ENCODE peak calls at places on chromosomes 7 and 10, in five cellular contexts. One of them, this sample, is unnamed.

GRCh38 chr7:76202666-76203030 is 952 bp downstream of the SRRM3 start:
- DNase-seq in mesenchymal stem cell: no peak
- DNase-seq in H9: peak; percentile 33
- DNase-seq in neuronal stem cell: no peak
- DNase-seq in H1: no peak
- DNase-seq in this sample: no peak

GRCh38 chr7:47428052-47428779 is 153.7 kb downstream of the TNS3 start:
- DNase-seq in mesenchymal stem cell: no peak
- DNase-seq in H9: no peak
- DNase-seq in neuronal stem cell: peak; percentile 23
- DNase-seq in H1: no peak
- DNase-seq in this sample: no peak

GRCh38 chr10:121043124-121043849 is 192.1 kb downstream of the WDR11 start:
- DNase-seq in mesenchymal stem cell: no peak
- DNase-seq in H9: no peak
- DNase-seq in neuronal stem cell: no peak
- DNase-seq in H1: no peak
- DNase-seq in this sample: no peak

GRCh38 chr10:98030991-98031431 is 590 bp upstream of the CRTAC1 start:
- DNase-seq in mesenchymal stem cell: peak; percentile 4
- DNase-seq in H9: peak; percentile 44
- DNase-seq in neuronal stem cell: peak; percentile 47
- DNase-seq in H1: peak; percentile 76
- DNase-seq in this sample: no peak

GRCh38 chr7:32588657-32589056 is 93.4 kb downstream of the AVL9 start:
- DNase-seq in mesenchymal stem cell: peak; percentile 92
- DNase-seq in H9: no peak
- DNase-seq in neuronal stem cell: no peak
- DNase-seq in H1: no peak
- DNase-seq in this sample: no peak

GRCh38 chr7:30148951-30149459 is 14.2 kb downstream of the MTURN start:
- DNase-seq in mesenchymal stem cell: no peak
- DNase-seq in H9: no peak
- DNase-seq in neuronal stem cell: no peak
- DNase-seq in H1: no peak
- DNase-seq in this sample: no peak

GRCh38 chr7:35359423-35359822 is 105.5 kb upstream of the TBX20 start:
- DNase-seq in mesenchymal stem cell: no peak
- DNase-seq in H9: no peak
- DNase-seq in neuronal stem cell: no peak
- DNase-seq in H1: no peak
- DNase-seq in this sample: no peak

GRCh38 chr10:132393695-132394181 is 3.3 kb upstream of the PWWP2B start:
- DNase-seq in mesenchymal stem cell: no peak
- DNase-seq in H9: no peak
- DNase-seq in neuronal stem cell: no peak
- DNase-seq in H1: no peak
- DNase-seq in this sample: no peak

GRCh38 chr10:102476466-102477141 is 25.3 kb upstream of the C10orf95 start:
- DNase-seq in mesenchymal stem cell: peak; percentile 35
- DNase-seq in H9: no peak
- DNase-seq in neuronal stem cell: no peak
- DNase-seq in H1: no peak
- DNase-seq in this sample: no peak

GRCh38 chr10:110408203-110408871 is 89.4 kb upstream of the DUSP5 start:
- DNase-seq in mesenchymal stem cell: peak; percentile 61
- DNase-seq in H9: peak; percentile 54
- DNase-seq in neuronal stem cell: no peak
- DNase-seq in H1: no peak
- DNase-seq in this sample: peak; percentile 98

GRCh38 chr7:135923700-135924261 is 53.4 kb downstream of the MTPN start:
- DNase-seq in mesenchymal stem cell: peak; percentile 86
- DNase-seq in H9: no peak
- DNase-seq in neuronal stem cell: no peak
- DNase-seq in H1: no peak
- DNase-seq in this sample: peak; percentile 11

GRCh38 chr7:137718360-137718759 is 128.4 kb downstream of the DGKI start:
- DNase-seq in mesenchymal stem cell: no peak
- DNase-seq in H9: no peak
- DNase-seq in neuronal stem cell: no peak
- DNase-seq in H1: peak; percentile 49
- DNase-seq in this sample: no peak

GRCh38 chr7:142384508-142384922 is 126.7 kb upstream of the PRSS58 start:
- DNase-seq in mesenchymal stem cell: peak; percentile 71
- DNase-seq in H9: no peak
- DNase-seq in neuronal stem cell: no peak
- DNase-seq in H1: no peak
- DNase-seq in this sample: no peak

GRCh38 chr7:158727690-158728089 is 23.1 kb upstream of the NCAPG2 start:
- DNase-seq in mesenchymal stem cell: no peak
- DNase-seq in H9: no peak
- DNase-seq in neuronal stem cell: no peak
- DNase-seq in H1: no peak
- DNase-seq in this sample: no peak

GRCh38 chr10:69359089-69360025 is 57.4 kb downstream of the TACR2 start:
- DNase-seq in mesenchymal stem cell: peak; percentile 57
- DNase-seq in H9: no peak
- DNase-seq in neuronal stem cell: no peak
- DNase-seq in H1: no peak
- DNase-seq in this sample: no peak

GRCh38 chr10:95229724-95230627 is 35.9 kb downstream of the ACSM6 start:
- DNase-seq in mesenchymal stem cell: peak; percentile 96
- DNase-seq in H9: peak; percentile 84
- DNase-seq in neuronal stem cell: peak; percentile 23
- DNase-seq in H1: peak; percentile 66
- DNase-seq in this sample: peak; percentile 56

GRCh38 chr10:105743343-105744056 is 1102.4 kb downstream of the SORCS3 start:
- DNase-seq in mesenchymal stem cell: no peak
- DNase-seq in H9: no peak
- DNase-seq in neuronal stem cell: no peak
- DNase-seq in H1: no peak
- DNase-seq in this sample: no peak

GRCh38 chr7:84844771-84845170 is 342.1 kb downstream of the SEMA3D start:
- DNase-seq in mesenchymal stem cell: no peak
- DNase-seq in H9: no peak
- DNase-seq in neuronal stem cell: no peak
- DNase-seq in H1: no peak
- DNase-seq in this sample: no peak

GRCh38 chr7:158676171-158676840 is 28.3 kb downstream of the NCAPG2 start:
- DNase-seq in mesenchymal stem cell: no peak
- DNase-seq in H9: no peak
- DNase-seq in neuronal stem cell: no peak
- DNase-seq in H1: no peak
- DNase-seq in this sample: no peak

GRCh38 chr7:389911-390601 is 100.1 kb downstream of the FOXL3 start:
- DNase-seq in mesenchymal stem cell: no peak
- DNase-seq in H9: peak; percentile 21
- DNase-seq in neuronal stem cell: no peak
- DNase-seq in H1: no peak
- DNase-seq in this sample: no peak

GRCh38 chr10:48511855-48512191 is 93.0 kb downstream of the ARHGAP22 start:
- DNase-seq in mesenchymal stem cell: no peak
- DNase-seq in H9: peak; percentile 19
- DNase-seq in neuronal stem cell: no peak
- DNase-seq in H1: peak; percentile 38
- DNase-seq in this sample: no peak

GRCh38 chr10:26860026-26860541 is 674 bp downstream of the ABI1 start:
- DNase-seq in mesenchymal stem cell: peak; percentile 84
- DNase-seq in H9: peak; percentile 44
- DNase-seq in neuronal stem cell: peak; percentile 39
- DNase-seq in H1: peak; percentile 62
- DNase-seq in this sample: peak; percentile 58

GRCh38 chr10:43881657-43882056 is 233.0 kb upstream of the ZNF32 start:
- DNase-seq in mesenchymal stem cell: no peak
- DNase-seq in H9: no peak
- DNase-seq in neuronal stem cell: no peak
- DNase-seq in H1: no peak
- DNase-seq in this sample: no peak

GRCh38 chr7:116971869-116972268 is 18.6 kb downstream of the ST7 start:
- DNase-seq in mesenchymal stem cell: no peak
- DNase-seq in H9: peak; percentile 39
- DNase-seq in neuronal stem cell: no peak
- DNase-seq in H1: no peak
- DNase-seq in this sample: peak; percentile 4

GRCh38 chr7:116968626-116969025 is 15.3 kb downstream of the ST7 start:
- DNase-seq in mesenchymal stem cell: no peak
- DNase-seq in H9: no peak
- DNase-seq in neuronal stem cell: no peak
- DNase-seq in H1: no peak
- DNase-seq in this sample: no peak

GRCh38 chr7:116969371-116969902 is 16.1 kb downstream of the ST7 start:
- DNase-seq in mesenchymal stem cell: no peak
- DNase-seq in H9: no peak
- DNase-seq in neuronal stem cell: no peak
- DNase-seq in H1: no peak
- DNase-seq in this sample: no peak

GRCh38 chr7:116967983-116968382 is 14.7 kb downstream of the ST7 start:
- DNase-seq in mesenchymal stem cell: no peak
- DNase-seq in H9: no peak
- DNase-seq in neuronal stem cell: no peak
- DNase-seq in H1: no peak
- DNase-seq in this sample: no peak

GRCh38 chr7:116970148-116970910 is 17.0 kb downstream of the ST7 start:
- DNase-seq in mesenchymal stem cell: peak; percentile 9
- DNase-seq in H9: no peak
- DNase-seq in neuronal stem cell: no peak
- DNase-seq in H1: no peak
- DNase-seq in this sample: no peak
- H3K14ac ChIP-seq in mesenchymal stem cell: no peak overlapping the region
- H3K14ac ChIP-seq in H9: no peak overlapping the region
- H3K14ac ChIP-seq in neuronal stem cell: no peak overlapping the region
- H3K14ac ChIP-seq in H1: no peak overlapping the region
- H3K14ac ChIP-seq in this sample: no peak overlapping the region

GRCh38 chr10:17431871-17432311 is 22.5 kb downstream of the ST8SIA6 start:
- DNase-seq in mesenchymal stem cell: no peak
- DNase-seq in H9: no peak
- DNase-seq in neuronal stem cell: no peak
- DNase-seq in H1: peak; percentile 7
- DNase-seq in this sample: no peak

GRCh38 chr10:17438583-17438982 is 15.8 kb downstream of the ST8SIA6 start:
- DNase-seq in mesenchymal stem cell: no peak
- DNase-seq in H9: no peak
- DNase-seq in neuronal stem cell: no peak
- DNase-seq in H1: no peak
- DNase-seq in this sample: no peak

GRCh38 chr10:17432738-17433137 is 21.7 kb downstream of the ST8SIA6 start:
- DNase-seq in mesenchymal stem cell: no peak
- DNase-seq in H9: no peak
- DNase-seq in neuronal stem cell: no peak
- DNase-seq in H1: peak; percentile 1
- DNase-seq in this sample: no peak

GRCh38 chr10:17435898-17436297 is 18.5 kb downstream of the ST8SIA6 start:
- DNase-seq in mesenchymal stem cell: no peak
- DNase-seq in H9: no peak
- DNase-seq in neuronal stem cell: no peak
- DNase-seq in H1: peak; percentile 17
- DNase-seq in this sample: no peak

GRCh38 chr10:17435187-17435586 is 19.2 kb downstream of the ST8SIA6 start:
- DNase-seq in mesenchymal stem cell: no peak
- DNase-seq in H9: no peak
- DNase-seq in neuronal stem cell: no peak
- DNase-seq in H1: peak; percentile 16
- DNase-seq in this sample: no peak
- H2BK12ac ChIP-seq in mesenchymal stem cell: no peak overlapping the region
- H2BK12ac ChIP-seq in H9: no peak overlapping the region
- H2BK12ac ChIP-seq in neuronal stem cell: no peak overlapping the region
- H2BK12ac ChIP-seq in H1: no peak overlapping the region
- H2BK12ac ChIP-seq in this sample: no peak overlapping the region

GRCh38 chr7:45924283-45924682 is 3.2 kb upstream of the IGFBP3 start:
- DNase-seq in mesenchymal stem cell: peak; percentile 85
- DNase-seq in H9: no peak
- DNase-seq in neuronal stem cell: no peak
- DNase-seq in H1: no peak
- DNase-seq in this sample: peak; percentile 65

GRCh38 chr7:45923818-45924217 is 2.7 kb upstream of the IGFBP3 start:
- DNase-seq in mesenchymal stem cell: no peak
- DNase-seq in H9: no peak
- DNase-seq in neuronal stem cell: no peak
- DNase-seq in H1: no peak
- DNase-seq in this sample: no peak

GRCh38 chr7:45922810-45923209 is 1.7 kb upstream of the IGFBP3 start:
- DNase-seq in mesenchymal stem cell: peak; percentile 53
- DNase-seq in H9: no peak
- DNase-seq in neuronal stem cell: no peak
- DNase-seq in H1: no peak
- DNase-seq in this sample: no peak

GRCh38 chr7:45921699-45922519 is 837 bp upstream of the IGFBP3 start:
- DNase-seq in mesenchymal stem cell: peak; percentile 84
- DNase-seq in H9: peak; percentile 81
- DNase-seq in neuronal stem cell: peak; percentile 84
- DNase-seq in H1: peak; percentile 87
- DNase-seq in this sample: peak; percentile 51

DNA sequence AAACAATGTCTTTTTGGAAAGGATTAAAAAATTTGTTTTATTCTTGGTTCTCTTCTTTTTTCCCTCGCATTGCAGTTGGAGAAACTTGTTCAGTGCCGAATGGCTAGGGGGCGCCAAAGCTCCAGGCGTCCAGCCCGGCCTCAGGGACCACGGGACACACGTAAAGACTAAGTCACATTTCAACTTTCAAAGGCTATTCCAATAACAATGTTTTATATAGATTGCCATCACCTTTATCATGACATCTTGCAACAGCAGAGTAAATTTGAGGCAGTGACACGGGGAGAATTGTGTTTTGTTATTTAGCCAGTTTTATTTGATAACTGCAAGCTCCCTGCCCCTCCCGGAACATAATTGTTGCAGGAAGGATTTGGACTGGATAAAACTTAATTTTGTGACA is 2.2 kb upstream of the IGFBP3 start:
- DNase-seq in mesenchymal stem cell: peak; percentile 77
- DNase-seq in H9: peak; percentile 62
- DNase-seq in neuronal stem cell: peak; percentile 64
- DNase-seq in H1: peak; percentile 88
- DNase-seq in this sample: peak; percentile 89
- H4K8ac ChIP-seq in mesenchymal stem cell: no peak overlapping the region
- H4K8ac ChIP-seq in H9: no peak overlapping the region
- H4K8ac ChIP-seq in neuronal stem cell: no peak overlapping the region
- H4K8ac ChIP-seq in H1: no peak overlapping the region
- H4K8ac ChIP-seq in this sample: peak overlapping the region; percentile 82

DNA sequence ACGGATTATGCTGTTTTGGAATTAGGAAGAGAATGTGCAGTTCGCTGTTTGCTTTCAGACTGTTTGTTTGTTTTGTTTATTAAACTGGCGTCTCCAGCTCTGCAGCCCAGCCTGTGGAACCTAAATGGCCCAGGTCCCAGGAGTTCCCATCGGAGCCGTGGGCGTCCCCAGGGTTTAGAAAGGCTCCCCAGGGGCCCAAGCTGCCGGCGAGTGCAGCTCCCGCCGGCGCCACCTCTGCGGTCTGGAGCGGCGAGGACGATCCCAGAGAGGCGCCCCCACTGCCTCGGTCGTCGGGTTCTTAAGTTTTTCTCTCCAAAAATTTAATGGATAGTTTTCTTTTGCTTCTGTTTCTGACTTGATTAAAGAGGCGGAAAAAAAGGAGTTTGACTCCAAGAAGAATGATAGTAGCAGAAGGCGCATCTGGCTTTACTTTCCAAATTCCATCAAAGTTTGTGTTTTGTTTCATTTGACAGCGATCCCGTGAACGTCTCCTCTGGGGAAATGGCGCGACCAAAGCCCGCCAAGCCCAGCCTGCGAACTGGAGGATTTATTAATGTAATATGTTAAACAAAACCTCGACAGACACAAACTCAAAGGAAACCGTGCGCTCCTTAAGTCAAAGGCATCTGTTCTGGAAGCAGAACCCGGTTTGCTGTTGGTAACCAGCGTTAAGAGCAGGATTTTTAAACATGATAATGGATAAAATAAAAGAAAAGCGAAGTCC is 712 bp upstream of the FZD1 start:
- DNase-seq in mesenchymal stem cell: peak; percentile 55
- DNase-seq in H9: peak; percentile 38
- DNase-seq in neuronal stem cell: no peak
- DNase-seq in H1: peak; percentile 50
- DNase-seq in this sample: peak; percentile 32
- H3K14ac ChIP-seq in mesenchymal stem cell: no peak overlapping the region
- H3K14ac ChIP-seq in H9: no peak overlapping the region
- H3K14ac ChIP-seq in neuronal stem cell: no peak overlapping the region
- H3K14ac ChIP-seq in H1: no peak overlapping the region
- H3K14ac ChIP-seq in this sample: no peak overlapping the region

This sample was measured in trophoblast cell.